ENCODE peak calls at places on chromosomes 6 and 20, in eight cellular contexts. One of them, this sample, is unnamed.

GRCh38 chr6:32852018-32852843 is 1.3 kb downstream of the TAP1 start:
- DNase-seq in RWPE1: peak
- DNase-seq in activated T-cell treated with anti-CD3 and anti-CD28 coated beads for 1 hour: no peak
- DNase-seq in lower lobe of right lung: no peak
- DNase-seq in AG10803: peak
- DNase-seq in NCI-H1092: no peak
- DNase-seq in H54: no peak
- DNase-seq in fibroblast of lung: peak
- DNase-seq in this sample: no peak

GRCh38 chr20:49508435-49509199 is 26.1 kb upstream of the KCNB1 start:
- DNase-seq in AG10803: peak
- DNase-seq in NCI-H1092: peak
- DNase-seq in H54: peak
- DNase-seq in RWPE1: peak
- DNase-seq in activated T-cell treated with anti-CD3 and anti-CD28 coated beads for 1 hour: no peak
- DNase-seq in lower lobe of right lung: no peak
- DNase-seq in fibroblast of lung: peak
- DNase-seq in this sample: no peak

GRCh38 chr20:44706371-44707258 is 8.6 kb upstream of the CCN5 start:
- DNase-seq in fibroblast of lung: peak
- DNase-seq in NCI-H1092: peak
- DNase-seq in RWPE1: no peak
- DNase-seq in AG10803: peak
- DNase-seq in H54: no peak
- DNase-seq in lower lobe of right lung: no peak
- DNase-seq in activated T-cell treated with anti-CD3 and anti-CD28 coated beads for 1 hour: no peak
- DNase-seq in this sample: no peak

GRCh38 chr6:170292778-170293164 is 1.9 kb upstream of the DLL1 start:
- DNase-seq in RWPE1: no peak
- DNase-seq in H54: peak
- DNase-seq in lower lobe of right lung: no peak
- DNase-seq in AG10803: no peak
- DNase-seq in fibroblast of lung: no peak
- DNase-seq in NCI-H1092: peak
- DNase-seq in activated T-cell treated with anti-CD3 and anti-CD28 coated beads for 1 hour: no peak
- DNase-seq in this sample: no peak

GRCh38 chr6:30881987-30882763 is 2.1 kb upstream of the DDR1 start:
- DNase-seq in lower lobe of right lung: no peak
- DNase-seq in RWPE1: no peak
- DNase-seq in fibroblast of lung: peak
- DNase-seq in activated T-cell treated with anti-CD3 and anti-CD28 coated beads for 1 hour: no peak
- DNase-seq in NCI-H1092: no peak
- DNase-seq in AG10803: no peak
- DNase-seq in H54: no peak
- DNase-seq in this sample: peak

GRCh38 chr6:142071981-142072380 is 60.7 kb upstream of the GJE1 start:
- DNase-seq in fibroblast of lung: no peak
- DNase-seq in AG10803: no peak
- DNase-seq in H54: no peak
- DNase-seq in RWPE1: no peak
- DNase-seq in lower lobe of right lung: no peak
- DNase-seq in activated T-cell treated with anti-CD3 and anti-CD28 coated beads for 1 hour: no peak
- DNase-seq in NCI-H1092: no peak
- DNase-seq in this sample: no peak

GRCh38 chr20:39245685-39246311 is 283.7 kb downstream of the DHX35 start:
- DNase-seq in RWPE1: no peak
- DNase-seq in lower lobe of right lung: no peak
- DNase-seq in H54: no peak
- DNase-seq in NCI-H1092: no peak
- DNase-seq in activated T-cell treated with anti-CD3 and anti-CD28 coated beads for 1 hour: no peak
- DNase-seq in AG10803: no peak
- DNase-seq in fibroblast of lung: no peak
- DNase-seq in this sample: no peak

GRCh38 chr6:3838992-3839867 is 9.9 kb upstream of the FAM50B start:
- DNase-seq in AG10803: peak
- DNase-seq in activated T-cell treated with anti-CD3 and anti-CD28 coated beads for 1 hour: no peak
- DNase-seq in RWPE1: no peak
- DNase-seq in NCI-H1092: no peak
- DNase-seq in H54: no peak
- DNase-seq in lower lobe of right lung: no peak
- DNase-seq in fibroblast of lung: peak
- DNase-seq in this sample: no peak

GRCh38 chr20:50694379-50695143 is 3.2 kb upstream of the RIPOR3 start:
- DNase-seq in fibroblast of lung: peak
- DNase-seq in NCI-H1092: no peak
- DNase-seq in AG10803: peak
- DNase-seq in activated T-cell treated with anti-CD3 and anti-CD28 coated beads for 1 hour: no peak
- DNase-seq in lower lobe of right lung: no peak
- DNase-seq in H54: no peak
- DNase-seq in RWPE1: no peak
- DNase-seq in this sample: no peak

GRCh38 chr6:169189686-169190085 is 64.0 kb downstream of the THBS2 start:
- DNase-seq in activated T-cell treated with anti-CD3 and anti-CD28 coated beads for 1 hour: no peak
- DNase-seq in H54: no peak
- DNase-seq in fibroblast of lung: no peak
- DNase-seq in AG10803: peak
- DNase-seq in lower lobe of right lung: no peak
- DNase-seq in RWPE1: no peak
- DNase-seq in NCI-H1092: no peak
- DNase-seq in this sample: no peak

GRCh38 chr6:16337280-16337975 is 99.0 kb downstream of the GMPR start:
- DNase-seq in NCI-H1092: no peak
- DNase-seq in lower lobe of right lung: peak
- DNase-seq in H54: no peak
- DNase-seq in fibroblast of lung: peak
- DNase-seq in AG10803: peak
- DNase-seq in RWPE1: no peak
- DNase-seq in activated T-cell treated with anti-CD3 and anti-CD28 coated beads for 1 hour: no peak
- DNase-seq in this sample: no peak

GRCh38 chr6:161033667-161034066 is 42.1 kb downstream of the MAP3K4 start:
- DNase-seq in lower lobe of right lung: no peak
- DNase-seq in NCI-H1092: no peak
- DNase-seq in activated T-cell treated with anti-CD3 and anti-CD28 coated beads for 1 hour: no peak
- DNase-seq in fibroblast of lung: peak
- DNase-seq in RWPE1: peak
- DNase-seq in H54: no peak
- DNase-seq in AG10803: no peak
- DNase-seq in this sample: no peak

GRCh38 chr6:45192556-45192955 is 135.6 kb upstream of the RUNX2 start:
- DNase-seq in RWPE1: no peak
- DNase-seq in lower lobe of right lung: no peak
- DNase-seq in activated T-cell treated with anti-CD3 and anti-CD28 coated beads for 1 hour: no peak
- DNase-seq in H54: no peak
- DNase-seq in fibroblast of lung: peak
- DNase-seq in NCI-H1092: no peak
- DNase-seq in AG10803: peak
- DNase-seq in this sample: no peak

GRCh38 chr6:1814279-1814678 is 204.6 kb downstream of the FOXC1 start:
- DNase-seq in NCI-H1092: no peak
- DNase-seq in activated T-cell treated with anti-CD3 and anti-CD28 coated beads for 1 hour: no peak
- DNase-seq in RWPE1: no peak
- DNase-seq in H54: no peak
- DNase-seq in lower lobe of right lung: no peak
- DNase-seq in fibroblast of lung: no peak
- DNase-seq in AG10803: no peak
- DNase-seq in this sample: no peak

GRCh38 chr20:35598476-35598875 is 17.2 kb upstream of the SPAG4 start:
- DNase-seq in NCI-H1092: no peak
- DNase-seq in H54: no peak
- DNase-seq in AG10803: no peak
- DNase-seq in RWPE1: no peak
- DNase-seq in fibroblast of lung: no peak
- DNase-seq in lower lobe of right lung: no peak
- DNase-seq in activated T-cell treated with anti-CD3 and anti-CD28 coated beads for 1 hour: no peak
- DNase-seq in this sample: no peak

GRCh38 chr6:128494440-128494839 is 26.0 kb downstream of the PTPRK start:
- DNase-seq in AG10803: no peak
- DNase-seq in activated T-cell treated with anti-CD3 and anti-CD28 coated beads for 1 hour: no peak
- DNase-seq in NCI-H1092: no peak
- DNase-seq in lower lobe of right lung: no peak
- DNase-seq in RWPE1: no peak
- DNase-seq in H54: no peak
- DNase-seq in fibroblast of lung: no peak
- DNase-seq in this sample: no peak

GRCh38 chr6:143176090-143177021 is 115.7 kb downstream of the AIG1 start:
- DNase-seq in H54: no peak
- DNase-seq in lower lobe of right lung: no peak
- DNase-seq in NCI-H1092: no peak
- DNase-seq in activated T-cell treated with anti-CD3 and anti-CD28 coated beads for 1 hour: no peak
- DNase-seq in RWPE1: peak
- DNase-seq in AG10803: peak
- DNase-seq in fibroblast of lung: peak
- DNase-seq in this sample: no peak

GRCh38 chr20:50066161-50066834 is 46.7 kb downstream of the UBE2V1 start:
- DNase-seq in activated T-cell treated with anti-CD3 and anti-CD28 coated beads for 1 hour: no peak
- DNase-seq in AG10803: no peak
- DNase-seq in NCI-H1092: no peak
- DNase-seq in lower lobe of right lung: no peak
- DNase-seq in RWPE1: no peak
- DNase-seq in fibroblast of lung: no peak
- DNase-seq in H54: no peak
- DNase-seq in this sample: no peak

GRCh38 chr20:24690408-24690807 is 221.0 kb downstream of the SYNDIG1 start:
- DNase-seq in lower lobe of right lung: no peak
- DNase-seq in AG10803: no peak
- DNase-seq in RWPE1: no peak
- DNase-seq in H54: no peak
- DNase-seq in NCI-H1092: no peak
- DNase-seq in fibroblast of lung: no peak
- DNase-seq in activated T-cell treated with anti-CD3 and anti-CD28 coated beads for 1 hour: no peak
- DNase-seq in this sample: no peak

GRCh38 chr20:63099426-63100267 is 92.9 kb upstream of the BHLHE23 start:
- DNase-seq in AG10803: no peak
- DNase-seq in lower lobe of right lung: no peak
- DNase-seq in activated T-cell treated with anti-CD3 and anti-CD28 coated beads for 1 hour: no peak
- DNase-seq in fibroblast of lung: no peak
- DNase-seq in H54: no peak
- DNase-seq in NCI-H1092: no peak
- DNase-seq in RWPE1: no peak
- DNase-seq in this sample: no peak

GRCh38 chr20:23637282-23638221 is at the start of gene CST3:
- DNase-seq in activated T-cell treated with anti-CD3 and anti-CD28 coated beads for 1 hour: no peak
- DNase-seq in lower lobe of right lung: peak
- DNase-seq in AG10803: peak
- DNase-seq in RWPE1: peak
- DNase-seq in fibroblast of lung: peak
- DNase-seq in H54: peak
- DNase-seq in NCI-H1092: peak
- DNase-seq in this sample: no peak

GRCh38 chr6:105896821-105897095 is 189.4 kb upstream of the PRDM1 start:
- DNase-seq in AG10803: no peak
- DNase-seq in fibroblast of lung: no peak
- DNase-seq in RWPE1: no peak
- DNase-seq in H54: no peak
- DNase-seq in NCI-H1092: no peak
- DNase-seq in activated T-cell treated with anti-CD3 and anti-CD28 coated beads for 1 hour: no peak
- DNase-seq in lower lobe of right lung: no peak
- DNase-seq in this sample: no peak

GRCh38 chr6:37565267-37566208 is 65.8 kb upstream of the CCDC167 start:
- DNase-seq in lower lobe of right lung: no peak
- DNase-seq in NCI-H1092: peak
- DNase-seq in RWPE1: no peak
- DNase-seq in fibroblast of lung: peak
- DNase-seq in H54: no peak
- DNase-seq in activated T-cell treated with anti-CD3 and anti-CD28 coated beads for 1 hour: no peak
- DNase-seq in AG10803: no peak
- DNase-seq in this sample: no peak

GRCh38 chr20:24951536-24952047 is 2.5 kb downstream of the CST7 start:
- DNase-seq in fibroblast of lung: no peak
- DNase-seq in H54: no peak
- DNase-seq in RWPE1: no peak
- DNase-seq in AG10803: no peak
- DNase-seq in NCI-H1092: no peak
- DNase-seq in activated T-cell treated with anti-CD3 and anti-CD28 coated beads for 1 hour: no peak
- DNase-seq in lower lobe of right lung: no peak
- DNase-seq in this sample: no peak

GRCh38 chr6:14665827-14666724 is 548.5 kb downstream of the CD83 start:
- DNase-seq in NCI-H1092: no peak
- DNase-seq in RWPE1: peak
- DNase-seq in fibroblast of lung: peak
- DNase-seq in lower lobe of right lung: peak
- DNase-seq in activated T-cell treated with anti-CD3 and anti-CD28 coated beads for 1 hour: no peak
- DNase-seq in AG10803: peak
- DNase-seq in H54: peak
- DNase-seq in this sample: no peak

GRCh38 chr20:59063358-59064213 is 21.0 kb upstream of the PRELID3B start:
- DNase-seq in RWPE1: peak
- DNase-seq in NCI-H1092: no peak
- DNase-seq in AG10803: peak
- DNase-seq in activated T-cell treated with anti-CD3 and anti-CD28 coated beads for 1 hour: no peak
- DNase-seq in lower lobe of right lung: no peak
- DNase-seq in H54: peak
- DNase-seq in fibroblast of lung: peak
- DNase-seq in this sample: no peak

GRCh38 chr6:140879861-140880260 is 1252.9 kb upstream of the GJE1 start:
- DNase-seq in AG10803: peak
- DNase-seq in fibroblast of lung: peak
- DNase-seq in NCI-H1092: no peak
- DNase-seq in H54: no peak
- DNase-seq in RWPE1: peak
- DNase-seq in lower lobe of right lung: no peak
- DNase-seq in activated T-cell treated with anti-CD3 and anti-CD28 coated beads for 1 hour: no peak
- DNase-seq in this sample: no peak

GRCh38 chr6:38273325-38273724 is 366.4 kb downstream of the BTBD9 start:
- DNase-seq in H54: no peak
- DNase-seq in activated T-cell treated with anti-CD3 and anti-CD28 coated beads for 1 hour: no peak
- DNase-seq in AG10803: peak
- DNase-seq in RWPE1: no peak
- DNase-seq in lower lobe of right lung: no peak
- DNase-seq in NCI-H1092: no peak
- DNase-seq in fibroblast of lung: peak
- DNase-seq in this sample: no peak

This sample was measured in activated B cell treated with CpG ODN at 0.5 μM for 24 hours.